ENCODE peak calls at places on chromosome 18, in four cellular contexts. S is left kidney; G is activated CD4-positive, alpha-beta T cell treated with anti-CD3 and anti-CD28 coated beads for 48 hours; O is LHCN-M2. B is an unnamed sample.
A peak's percentile ranks its signal among the peaks of the same experiment; 100 is the strongest.

GRCh38 chr18:993560-993959 is 88.9 kb downstream of the ADCYAP1 start:
- DNase-seq in G (no peak), S (no peak), O (no peak), B (no peak)

GRCh38 chr18:59148192-59148591 is 8.5 kb downstream of the SEC11C start:
- DNase-seq in O (no peak), G (no peak), S (no peak), B (no peak)

GRCh38 chr18:39184176-39184575 is 1618.6 kb upstream of the CELF4 start:
- DNase-seq in S (no peak), O (no peak), G (no peak), B (peak; percentile 20)

GRCh38 chr18:80088036-80088435 is 21.0 kb upstream of the ADNP2 start:
- DNase-seq in O (no peak), S (no peak), G (no peak), B (no peak)

GRCh38 chr18:32095156-32095555 is 3.5 kb downstream of the RNF138 start:
- DNase-seq in G (peak; percentile 44), O (no peak), S (peak; percentile 61), B (no peak)

GRCh38 chr18:36411745-36412168 is 114.2 kb downstream of the FHOD3 start:
- DNase-seq in G (peak; percentile 21), S (peak; percentile 55), O (peak; percentile 69), B (no peak)

GRCh38 chr18:55102508-55102907 is 143.2 kb upstream of the CCDC68 start:
- DNase-seq in S (peak; percentile 41), G (no peak), O (no peak), B (no peak)

GRCh38 chr18:63207154-63207790 is 112.3 kb downstream of the BCL2 start:
- DNase-seq in O (no peak), G (no peak), S (no peak), B (no peak)

GRCh38 chr18:21218862-21219261 is 23.2 kb upstream of the GREB1L start:
- DNase-seq in G (no peak), S (no peak), O (no peak), B (no peak)

GRCh38 chr18:63683890-63684289 is 18.9 kb upstream of the SERPINB11 start:
- DNase-seq in O (no peak), G (no peak), S (no peak), B (no peak)

GRCh38 chr18:41134426-41134825 is 820.6 kb upstream of the PIK3C3 start:
- DNase-seq in O (no peak), G (no peak), S (no peak), B (no peak)

GRCh38 chr18:73279499-73279898 is 411.7 kb upstream of the NETO1 start:
- DNase-seq in S (no peak), G (no peak), O (no peak), B (no peak)

GRCh38 chr18:12645751-12646203 is 12.1 kb downstream of the SPIRE1 start:
- DNase-seq in S (peak; percentile 71), G (no peak), O (no peak), B (no peak)

GRCh38 chr18:32803571-32803970 is 30.7 kb upstream of the KLHL14 start:
- DNase-seq in G (no peak), O (no peak), S (peak; percentile 94), B (peak; percentile 60)

GRCh38 chr18:1062592-1062991 is 157.9 kb downstream of the ADCYAP1 start:
- DNase-seq in S (no peak), G (no peak), O (no peak), B (no peak)

GRCh38 chr18:35282353-35282752 is 7.7 kb downstream of the ZSCAN30 start:
- DNase-seq in G (no peak), S (no peak), O (peak; percentile 91), B (no peak)

GRCh38 chr18:39841133-39842041 is 2113.6 kb upstream of the PIK3C3 start:
- DNase-seq in S (peak; percentile 95), O (peak; percentile 66), G (no peak), B (peak; percentile 94)

GRCh38 chr18:76493213-76494107 is 1.6 kb downstream of the ZNF516 start:
- DNase-seq in S (peak; percentile 75), O (no peak), G (peak; percentile 18), B (peak; percentile 78)

GRCh38 chr18:63604791-63605567 is 17.8 kb downstream of the SERPINB13 start:
- DNase-seq in S (no peak), O (peak; percentile 45), G (no peak), B (no peak)

GRCh38 chr18:43161528-43161927 is 46.0 kb upstream of the RIT2 start:
- DNase-seq in O (peak; percentile 73), G (no peak), S (no peak), B (no peak)

GRCh38 chr18:48467231-48467630 is 58.0 kb upstream of the ZBTB7C start:
- DNase-seq in S (no peak), G (no peak), O (no peak), B (no peak)

GRCh38 chr18:40911041-40911440 is 1044.0 kb upstream of the PIK3C3 start:
- DNase-seq in O (no peak), G (no peak), S (no peak), B (no peak)

GRCh38 chr18:63869374-63869773 is 18.1 kb upstream of the SERPINB2 start:
- DNase-seq in G (no peak), S (no peak), O (peak; percentile 79), B (no peak)

B was measured in retina.